ENCODE peak calls at places on chromosome 10, in nine cellular contexts. One of them, this sample, is unnamed.

GRCh38 chr10:60769406-60769805 is 8.9 kb upstream of the CDK1 start:
- DNase-seq in body of pancreas: no peak
- DNase-seq in GOT3: no peak
- DNase-seq in neural progenitor cell: no peak
- DNase-seq in stimulated activated CD4-positive, alpha-beta T cell treated with anti-CD3 and anti-CD28 coated beads, Interleukin-1b, Interleukin-23, amount 100 ng/mL, for 1 hour: no peak
- DNase-seq in HEK293T: no peak
- DNase-seq in skeletal muscle cell: no peak
- DNase-seq in upper lobe of left lung: no peak
- DNase-seq in HTR-8/SVneo: no peak
- DNase-seq in this sample: no peak

GRCh38 chr10:102065561-102066420 is 642 bp downstream of the HPS6 start:
- DNase-seq in HEK293T: peak
- DNase-seq in GOT3: no peak
- DNase-seq in HTR-8/SVneo: no peak
- DNase-seq in stimulated activated CD4-positive, alpha-beta T cell treated with anti-CD3 and anti-CD28 coated beads, Interleukin-1b, Interleukin-23, amount 100 ng/mL, for 1 hour: no peak
- DNase-seq in body of pancreas: peak
- DNase-seq in upper lobe of left lung: peak
- DNase-seq in neural progenitor cell: peak
- DNase-seq in skeletal muscle cell: no peak
- DNase-seq in this sample: no peak

GRCh38 chr10:128011059-128011979 is 104.4 kb downstream of the PTPRE start:
- DNase-seq in neural progenitor cell: peak
- DNase-seq in skeletal muscle cell: no peak
- DNase-seq in HTR-8/SVneo: peak
- DNase-seq in GOT3: peak
- DNase-seq in HEK293T: peak
- DNase-seq in body of pancreas: peak
- DNase-seq in stimulated activated CD4-positive, alpha-beta T cell treated with anti-CD3 and anti-CD28 coated beads, Interleukin-1b, Interleukin-23, amount 100 ng/mL, for 1 hour: peak
- DNase-seq in upper lobe of left lung: peak
- DNase-seq in this sample: peak

GRCh38 chr10:111344804-111345203 is 268.0 kb downstream of the ADRA2A start:
- DNase-seq in HEK293T: peak
- DNase-seq in HTR-8/SVneo: no peak
- DNase-seq in GOT3: no peak
- DNase-seq in stimulated activated CD4-positive, alpha-beta T cell treated with anti-CD3 and anti-CD28 coated beads, Interleukin-1b, Interleukin-23, amount 100 ng/mL, for 1 hour: no peak
- DNase-seq in body of pancreas: no peak
- DNase-seq in skeletal muscle cell: no peak
- DNase-seq in neural progenitor cell: no peak
- DNase-seq in upper lobe of left lung: no peak
- DNase-seq in this sample: no peak

GRCh38 chr10:43073721-43074120 is 3.1 kb upstream of the RET start:
- DNase-seq in upper lobe of left lung: no peak
- DNase-seq in stimulated activated CD4-positive, alpha-beta T cell treated with anti-CD3 and anti-CD28 coated beads, Interleukin-1b, Interleukin-23, amount 100 ng/mL, for 1 hour: no peak
- DNase-seq in skeletal muscle cell: no peak
- DNase-seq in neural progenitor cell: no peak
- DNase-seq in GOT3: no peak
- DNase-seq in HEK293T: no peak
- DNase-seq in body of pancreas: no peak
- DNase-seq in HTR-8/SVneo: no peak
- DNase-seq in this sample: no peak

GRCh38 chr10:46222364-46222935 is 64.3 kb upstream of the ANTXRL start:
- DNase-seq in neural progenitor cell: no peak
- DNase-seq in HEK293T: no peak
- DNase-seq in stimulated activated CD4-positive, alpha-beta T cell treated with anti-CD3 and anti-CD28 coated beads, Interleukin-1b, Interleukin-23, amount 100 ng/mL, for 1 hour: no peak
- DNase-seq in skeletal muscle cell: no peak
- DNase-seq in HTR-8/SVneo: no peak
- DNase-seq in body of pancreas: no peak
- DNase-seq in upper lobe of left lung: no peak
- DNase-seq in GOT3: no peak
- DNase-seq in this sample: no peak

GRCh38 chr10:29865700-29866355 is 193.6 kb downstream of the JCAD start:
- DNase-seq in HEK293T: no peak
- DNase-seq in skeletal muscle cell: no peak
- DNase-seq in body of pancreas: no peak
- DNase-seq in upper lobe of left lung: no peak
- DNase-seq in neural progenitor cell: no peak
- DNase-seq in GOT3: no peak
- DNase-seq in HTR-8/SVneo: no peak
- DNase-seq in stimulated activated CD4-positive, alpha-beta T cell treated with anti-CD3 and anti-CD28 coated beads, Interleukin-1b, Interleukin-23, amount 100 ng/mL, for 1 hour: no peak
- DNase-seq in this sample: no peak

GRCh38 chr10:48939790-48940325 is at the start of gene LRRC18:
- DNase-seq in HEK293T: no peak
- DNase-seq in upper lobe of left lung: no peak
- DNase-seq in GOT3: no peak
- DNase-seq in skeletal muscle cell: no peak
- DNase-seq in HTR-8/SVneo: no peak
- DNase-seq in neural progenitor cell: no peak
- DNase-seq in body of pancreas: no peak
- DNase-seq in stimulated activated CD4-positive, alpha-beta T cell treated with anti-CD3 and anti-CD28 coated beads, Interleukin-1b, Interleukin-23, amount 100 ng/mL, for 1 hour: no peak
- DNase-seq in this sample: no peak

GRCh38 chr10:77157248-77158019 is 480.2 kb downstream of the KCNMA1 start:
- DNase-seq in HTR-8/SVneo: no peak
- DNase-seq in body of pancreas: no peak
- DNase-seq in neural progenitor cell: no peak
- DNase-seq in HEK293T: no peak
- DNase-seq in skeletal muscle cell: no peak
- DNase-seq in stimulated activated CD4-positive, alpha-beta T cell treated with anti-CD3 and anti-CD28 coated beads, Interleukin-1b, Interleukin-23, amount 100 ng/mL, for 1 hour: no peak
- DNase-seq in GOT3: no peak
- DNase-seq in upper lobe of left lung: no peak
- DNase-seq in this sample: no peak

GRCh38 chr10:132732518-132732917 is 53.4 kb downstream of the NKX6-2 start:
- DNase-seq in upper lobe of left lung: no peak
- DNase-seq in neural progenitor cell: no peak
- DNase-seq in body of pancreas: no peak
- DNase-seq in HEK293T: no peak
- DNase-seq in skeletal muscle cell: no peak
- DNase-seq in HTR-8/SVneo: no peak
- DNase-seq in GOT3: no peak
- DNase-seq in stimulated activated CD4-positive, alpha-beta T cell treated with anti-CD3 and anti-CD28 coated beads, Interleukin-1b, Interleukin-23, amount 100 ng/mL, for 1 hour: no peak
- DNase-seq in this sample: no peak

GRCh38 chr10:21167288-21168010 is 270.3 kb upstream of the NEBL start:
- DNase-seq in HTR-8/SVneo: no peak
- DNase-seq in stimulated activated CD4-positive, alpha-beta T cell treated with anti-CD3 and anti-CD28 coated beads, Interleukin-1b, Interleukin-23, amount 100 ng/mL, for 1 hour: no peak
- DNase-seq in upper lobe of left lung: no peak
- DNase-seq in GOT3: no peak
- DNase-seq in neural progenitor cell: no peak
- DNase-seq in skeletal muscle cell: no peak
- DNase-seq in HEK293T: no peak
- DNase-seq in body of pancreas: no peak
- DNase-seq in this sample: no peak